ENCODE peak calls at places on chromosomes 4 and X, in four cellular contexts. One of them, this sample, is unnamed.

GRCh38 chrX:150087612-150088011 is 149.3 kb upstream of the EOLA2 start:
- DNase-seq in K562: no peak
- DNase-seq in HepG2: no peak
- DNase-seq in GM12878: no peak
- DNase-seq in this sample: no peak

GRCh38 chr4:138242076-138242829 is at the start of gene SLC7A11:
- DNase-seq in HepG2: peak; percentile 97
- DNase-seq in K562: peak; percentile 65
- DNase-seq in GM12878: peak; percentile 93
- DNase-seq in this sample: peak; percentile 62

GRCh38 chr4:153785830-153786721 is 2.8 kb downstream of the SFRP2 start:
- DNase-seq in HepG2: peak; percentile 3
- DNase-seq in K562: no peak
- DNase-seq in GM12878: no peak
- DNase-seq in this sample: no peak

GRCh38 chrX:151981129-151981528 is 6.7 kb upstream of the GABRE start:
- DNase-seq in HepG2: no peak
- DNase-seq in K562: no peak
- DNase-seq in GM12878: no peak
- DNase-seq in this sample: no peak

GRCh38 chrX:97117572-97117971 is 233.9 kb downstream of the RPA4 start:
- DNase-seq in HepG2: no peak
- DNase-seq in K562: no peak
- DNase-seq in GM12878: no peak
- DNase-seq in this sample: no peak

GRCh38 chr4:74111990-74112389 is 13.0 kb upstream of the CXCL2 start:
- DNase-seq in GM12878: no peak
- DNase-seq in HepG2: no peak
- DNase-seq in K562: no peak
- DNase-seq in this sample: no peak

GRCh38 chr4:52658671-52659015 is 458 bp downstream of the USP46 start:
- DNase-seq in HepG2: no peak
- DNase-seq in GM12878: no peak
- DNase-seq in K562: peak; percentile 60
- DNase-seq in this sample: peak; percentile 38

GRCh38 chrX:107700317-107700774 is 72.0 kb downstream of the PRPS1 start:
- DNase-seq in HepG2: no peak
- DNase-seq in K562: no peak
- DNase-seq in GM12878: no peak
- DNase-seq in this sample: peak; percentile 65

GRCh38 chrX:112704226-112704625 is 24.5 kb upstream of the LHFPL1 start:
- DNase-seq in HepG2: no peak
- DNase-seq in K562: no peak
- DNase-seq in GM12878: no peak
- DNase-seq in this sample: no peak

GRCh38 chr4:8940792-8941491 is 69.3 kb upstream of the HMX1 start:
- DNase-seq in GM12878: no peak
- DNase-seq in K562: peak; percentile 20
- DNase-seq in HepG2: peak; percentile 10
- DNase-seq in this sample: peak; percentile 40

GRCh38 chr4:182643801-182644311 is 273.3 kb downstream of the DCTD start:
- DNase-seq in HepG2: no peak
- DNase-seq in K562: no peak
- DNase-seq in GM12878: no peak
- DNase-seq in this sample: no peak

GRCh38 chrX:104319346-104319745 is 64.6 kb upstream of the ESX1 start:
- DNase-seq in GM12878: no peak
- DNase-seq in HepG2: no peak
- DNase-seq in K562: no peak
- DNase-seq in this sample: no peak

GRCh38 chrX:50456712-50457484 is 13.7 kb downstream of the DGKK start:
- DNase-seq in K562: no peak
- DNase-seq in HepG2: no peak
- DNase-seq in GM12878: no peak
- DNase-seq in this sample: no peak

GRCh38 chrX:107551546-107551945 is 76.8 kb upstream of the PRPS1 start:
- DNase-seq in HepG2: no peak
- DNase-seq in GM12878: no peak
- DNase-seq in K562: no peak
- DNase-seq in this sample: no peak

GRCh38 chr4:4677825-4678522 is 136.1 kb upstream of the STX18 start:
- DNase-seq in K562: peak; percentile 29
- DNase-seq in HepG2: no peak
- DNase-seq in GM12878: no peak
- DNase-seq in this sample: peak; percentile 48
- TF ChIP-seq BHLHE40 in K562: no peak
- TF ChIP-seq BHLHE40 in HepG2: no peak
- TF ChIP-seq BHLHE40 in GM12878: no peak
- TF ChIP-seq BHLHE40 in this sample: no peak

DNA sequence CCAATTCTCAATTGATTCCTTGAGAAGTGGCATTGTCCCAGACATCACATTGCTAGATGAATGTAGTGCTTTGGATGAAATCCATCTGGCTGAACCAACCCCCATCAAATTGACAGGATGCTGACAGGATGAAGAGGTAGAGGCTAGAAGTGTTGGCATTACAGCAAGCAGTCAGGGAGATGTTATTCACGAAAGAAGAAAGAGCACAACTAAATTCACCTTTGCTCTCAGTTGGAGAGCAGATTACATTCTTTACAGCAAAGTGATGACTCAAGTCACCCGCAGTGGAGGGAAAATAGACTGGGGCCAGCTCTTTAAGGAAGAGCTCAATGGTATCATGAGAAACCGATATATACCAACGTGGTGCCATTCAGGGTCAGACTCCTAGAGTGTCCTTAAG is 259.6 kb downstream of the C4orf33 start:
- DNase-seq in GM12878: no peak
- DNase-seq in K562: no peak
- DNase-seq in HepG2: no peak
- DNase-seq in this sample: no peak
- TF ChIP-seq FOXK2 in GM12878: no peak
- TF ChIP-seq FOXK2 in K562: no peak
- TF ChIP-seq FOXK2 in HepG2: no peak
- TF ChIP-seq FOXK2 in this sample: no peak

GRCh38 chr4:4379540-4380087 is 7.3 kb upstream of the NSG1 start:
- DNase-seq in K562: no peak
- DNase-seq in HepG2: no peak
- DNase-seq in GM12878: no peak
- DNase-seq in this sample: no peak
- TF ChIP-seq BHLHE40 in K562: no peak
- TF ChIP-seq BHLHE40 in HepG2: no peak
- TF ChIP-seq BHLHE40 in GM12878: no peak
- TF ChIP-seq BHLHE40 in this sample: no peak

DNA sequence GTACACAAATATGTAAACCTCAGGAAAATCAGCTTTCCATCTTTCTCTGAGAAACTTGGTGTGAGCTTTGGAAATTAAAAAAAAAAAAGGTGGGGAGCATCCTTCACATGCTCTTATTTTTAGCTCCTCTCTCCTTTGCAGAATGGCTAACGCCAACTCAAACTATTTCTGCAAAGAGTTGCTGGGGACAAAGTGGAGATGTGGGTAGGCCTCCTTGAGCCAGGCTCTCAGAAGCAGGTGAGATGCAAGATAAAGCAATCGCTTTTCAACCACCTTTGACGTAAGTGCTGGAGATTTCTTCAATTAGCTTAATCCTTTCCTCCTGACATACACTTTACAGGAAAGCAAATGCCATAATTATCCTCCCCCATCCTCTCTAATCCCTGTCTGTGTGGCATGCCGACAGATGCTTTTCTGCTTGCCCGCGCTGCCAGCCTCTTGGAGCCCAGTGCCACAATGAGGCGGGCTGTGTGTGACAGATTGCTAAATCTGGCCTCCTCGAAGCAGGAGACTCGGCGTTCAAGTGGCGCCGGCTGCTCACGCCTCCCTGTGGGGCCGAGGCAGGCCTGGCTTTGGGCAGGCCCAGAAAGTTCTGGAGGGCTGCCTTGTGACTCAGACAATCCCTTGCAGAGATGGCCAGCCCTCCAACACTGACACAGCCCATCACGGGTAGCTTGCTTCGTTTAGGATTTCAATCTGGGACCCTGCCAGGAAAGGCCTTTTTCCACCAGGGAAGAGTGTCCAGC is 64.9 kb upstream of the SOD3 start:
- DNase-seq in K562: no peak
- DNase-seq in GM12878: no peak
- DNase-seq in HepG2: no peak
- DNase-seq in this sample: no peak
- TF ChIP-seq FOXK2 in K562: no peak
- TF ChIP-seq FOXK2 in GM12878: no peak
- TF ChIP-seq FOXK2 in HepG2: no peak
- TF ChIP-seq FOXK2 in this sample: no peak

DNA sequence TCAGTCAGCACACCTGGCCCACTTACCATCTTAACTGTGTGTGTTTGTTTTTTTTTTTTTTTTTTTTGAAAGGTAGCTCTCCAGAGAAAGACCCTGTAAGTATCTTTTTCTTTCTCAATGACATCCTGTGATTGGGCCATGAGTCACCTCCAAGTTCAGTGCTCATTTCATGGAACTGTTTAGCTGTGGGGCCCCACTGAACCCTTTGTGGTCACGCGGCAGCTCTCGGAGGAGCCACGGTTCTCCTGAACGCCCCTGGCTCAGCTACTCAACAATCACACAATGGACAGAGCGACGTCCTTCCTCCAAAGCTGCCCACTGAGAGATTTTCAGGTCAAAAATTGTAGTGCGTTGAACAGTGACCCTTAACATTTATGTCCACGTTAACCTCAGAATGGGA is 14.2 kb upstream of the IL3RA start:
- DNase-seq in K562: no peak
- DNase-seq in GM12878: no peak
- DNase-seq in HepG2: no peak
- DNase-seq in this sample: no peak
- TF ChIP-seq BHLHE40 in K562: no peak
- TF ChIP-seq BHLHE40 in GM12878: no peak
- TF ChIP-seq BHLHE40 in HepG2: no peak
- TF ChIP-seq BHLHE40 in this sample: no peak

DNA sequence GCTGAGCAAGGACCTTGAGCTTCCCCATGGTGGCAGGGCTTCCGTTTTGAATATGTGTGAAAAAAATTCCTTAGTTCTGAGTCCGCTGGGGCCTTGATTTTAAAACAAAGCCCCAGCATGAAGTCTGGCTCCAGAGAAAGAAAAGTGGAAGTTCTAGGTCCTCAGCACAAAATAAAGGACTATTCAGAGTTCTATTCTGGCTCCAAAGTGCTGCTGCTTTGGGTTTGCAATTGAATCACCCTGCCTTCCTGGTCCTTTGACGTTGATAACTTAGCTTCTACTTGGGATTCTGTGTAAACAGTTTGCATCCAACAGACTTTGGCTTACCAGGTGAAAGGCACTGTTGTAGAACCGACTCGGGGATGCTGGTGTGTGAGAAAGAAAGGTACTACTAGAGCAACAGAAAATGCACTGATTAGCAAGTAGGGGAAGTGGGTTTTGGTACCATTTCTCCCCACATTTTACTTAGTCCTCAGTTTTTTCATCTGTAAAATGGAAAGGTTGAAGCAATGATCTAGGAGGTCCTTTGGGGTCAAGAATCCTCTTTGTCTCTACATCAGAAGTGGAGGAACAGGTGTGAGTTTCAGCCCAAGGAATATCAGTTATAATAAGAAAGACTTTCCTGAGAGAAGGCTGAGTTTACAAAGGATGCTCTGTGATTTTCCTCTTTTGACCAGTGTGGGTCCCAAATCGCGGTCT is 28.4 kb downstream of the IGFBP7 start:
- DNase-seq in K562: no peak
- DNase-seq in HepG2: no peak
- DNase-seq in GM12878: no peak
- DNase-seq in this sample: no peak
- TF ChIP-seq FOXK2 in K562: no peak
- TF ChIP-seq FOXK2 in HepG2: no peak
- TF ChIP-seq FOXK2 in GM12878: no peak
- TF ChIP-seq FOXK2 in this sample: no peak

GRCh38 chr4:176792348-176793059 is at the start of gene VEGFC:
- DNase-seq in GM12878: no peak
- DNase-seq in K562: no peak
- DNase-seq in HepG2: peak; percentile 3
- DNase-seq in this sample: peak; percentile 69
- TF ChIP-seq BHLHE40 in GM12878: no peak
- TF ChIP-seq BHLHE40 in K562: no peak
- TF ChIP-seq BHLHE40 in HepG2: no peak
- TF ChIP-seq BHLHE40 in this sample: no peak

GRCh38 chr4:133484287-133484686 is 335.2 kb downstream of the PCDH10 start:
- DNase-seq in K562: no peak
- DNase-seq in HepG2: no peak
- DNase-seq in GM12878: no peak
- DNase-seq in this sample: no peak
- TF ChIP-seq FOXK2 in K562: no peak
- TF ChIP-seq FOXK2 in HepG2: no peak
- TF ChIP-seq FOXK2 in GM12878: no peak
- TF ChIP-seq FOXK2 in this sample: no peak

GRCh38 chr4:156293657-156294297 is 340.1 kb upstream of the CTSO start:
- DNase-seq in HepG2: no peak
- DNase-seq in K562: no peak
- DNase-seq in GM12878: no peak
- DNase-seq in this sample: no peak

GRCh38 chr4:156303708-156304107 is 350.0 kb upstream of the CTSO start:
- DNase-seq in HepG2: no peak
- DNase-seq in GM12878: no peak
- DNase-seq in K562: no peak
- DNase-seq in this sample: no peak

GRCh38 chr4:156295676-156296075 is 342.0 kb upstream of the CTSO start:
- DNase-seq in GM12878: no peak
- DNase-seq in HepG2: no peak
- DNase-seq in K562: no peak
- DNase-seq in this sample: no peak

GRCh38 chr4:156294577-156294976 is 340.9 kb upstream of the CTSO start:
- DNase-seq in GM12878: no peak
- DNase-seq in HepG2: peak; percentile 35
- DNase-seq in K562: no peak
- DNase-seq in this sample: peak; percentile 31

DNA sequence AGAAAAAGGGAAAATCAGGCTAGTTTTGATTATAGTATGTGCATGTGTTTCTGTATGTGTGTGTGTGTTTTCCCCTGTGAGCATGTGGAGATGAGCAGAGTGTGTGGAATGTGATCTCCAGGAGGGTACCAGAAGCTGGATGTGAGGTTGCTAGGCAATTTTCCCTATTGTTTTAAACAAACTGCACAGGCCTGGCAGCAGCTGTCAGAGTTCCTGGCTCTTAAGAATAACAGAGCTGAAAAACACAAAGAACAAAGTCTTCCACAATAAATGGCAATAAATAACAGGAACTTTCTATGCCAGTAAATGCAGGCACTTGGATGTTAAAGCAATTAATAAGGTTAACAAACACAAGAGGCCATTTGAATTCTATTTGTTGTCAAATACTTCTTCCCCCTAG is 344.6 kb upstream of the CTSO start:
- DNase-seq in GM12878: no peak
- DNase-seq in HepG2: no peak
- DNase-seq in K562: no peak
- DNase-seq in this sample: no peak
- TF ChIP-seq BHLHE40 in GM12878: no peak
- TF ChIP-seq BHLHE40 in HepG2: no peak
- TF ChIP-seq BHLHE40 in K562: no peak
- TF ChIP-seq BHLHE40 in this sample: no peak

This sample was measured in HEK293T.